ENCODE peak calls at places on chromosome 11, in ten cellular contexts. One of them, this sample, is unnamed. For H3K27me3, the result is how much of the 10 kb centered on the place peaks cover.

GRCh38 chr11:113587318-113587739 is 112.1 kb upstream of the DRD2 start:
- DNase-seq in CD8-positive, alpha-beta T cell: no peak
- DNase-seq in bronchial epithelial cell: peak
- DNase-seq in K562: no peak
- DNase-seq in prostate gland: no peak
- DNase-seq in cardiac muscle cell: peak
- DNase-seq in tibial artery: no peak
- DNase-seq in mammary epithelial cell: peak
- DNase-seq in esophagus squamous epithelium: no peak
- DNase-seq in spleen: no peak
- DNase-seq in this sample: no peak

GRCh38 chr11:1742371-1742770 is 8.0 kb downstream of the IFITM10 start:
- DNase-seq in CD8-positive, alpha-beta T cell: no peak
- DNase-seq in bronchial epithelial cell: peak
- DNase-seq in K562: no peak
- DNase-seq in prostate gland: no peak
- DNase-seq in cardiac muscle cell: no peak
- DNase-seq in tibial artery: no peak
- DNase-seq in mammary epithelial cell: peak
- DNase-seq in esophagus squamous epithelium: no peak
- DNase-seq in spleen: no peak
- DNase-seq in this sample: no peak

GRCh38 chr11:103880968-103881367 is 155.5 kb upstream of the DDI1 start:
- DNase-seq in CD8-positive, alpha-beta T cell: no peak
- DNase-seq in bronchial epithelial cell: no peak
- DNase-seq in K562: no peak
- DNase-seq in prostate gland: no peak
- DNase-seq in cardiac muscle cell: no peak
- DNase-seq in tibial artery: no peak
- DNase-seq in mammary epithelial cell: no peak
- DNase-seq in esophagus squamous epithelium: no peak
- DNase-seq in spleen: no peak
- DNase-seq in this sample: no peak

GRCh38 chr11:19084661-19085315 is 24.3 kb upstream of the MRGPRX2 start:
- DNase-seq in CD8-positive, alpha-beta T cell: no peak
- DNase-seq in bronchial epithelial cell: no peak
- DNase-seq in K562: no peak
- DNase-seq in prostate gland: no peak
- DNase-seq in cardiac muscle cell: no peak
- DNase-seq in tibial artery: no peak
- DNase-seq in mammary epithelial cell: no peak
- DNase-seq in esophagus squamous epithelium: no peak
- DNase-seq in spleen: no peak
- DNase-seq in this sample: no peak

GRCh38 chr11:102940714-102941588 is 14.6 kb downstream of the MMP13 start:
- DNase-seq in CD8-positive, alpha-beta T cell: no peak
- DNase-seq in bronchial epithelial cell: peak
- DNase-seq in K562: peak
- DNase-seq in prostate gland: peak
- DNase-seq in cardiac muscle cell: peak
- DNase-seq in tibial artery: no peak
- DNase-seq in mammary epithelial cell: peak
- DNase-seq in esophagus squamous epithelium: no peak
- DNase-seq in spleen: no peak
- DNase-seq in this sample: no peak

GRCh38 chr11:1140642-1141490 is 16.9 kb upstream of the MUC5AC start:
- DNase-seq in CD8-positive, alpha-beta T cell: no peak
- DNase-seq in bronchial epithelial cell: no peak
- DNase-seq in K562: no peak
- DNase-seq in prostate gland: no peak
- DNase-seq in cardiac muscle cell: no peak
- DNase-seq in tibial artery: peak
- DNase-seq in mammary epithelial cell: no peak
- DNase-seq in esophagus squamous epithelium: no peak
- DNase-seq in spleen: no peak
- DNase-seq in this sample: no peak

GRCh38 chr11:110907629-110908028 is 195.4 kb upstream of the ARHGAP20 start:
- DNase-seq in CD8-positive, alpha-beta T cell: no peak
- DNase-seq in bronchial epithelial cell: peak
- DNase-seq in K562: no peak
- DNase-seq in prostate gland: peak
- DNase-seq in cardiac muscle cell: peak
- DNase-seq in tibial artery: no peak
- DNase-seq in mammary epithelial cell: peak
- DNase-seq in esophagus squamous epithelium: no peak
- DNase-seq in spleen: no peak
- DNase-seq in this sample: no peak

GRCh38 chr11:110471315-110471714 is 41.6 kb downstream of the FDX1 start:
- DNase-seq in CD8-positive, alpha-beta T cell: no peak
- DNase-seq in bronchial epithelial cell: peak
- DNase-seq in K562: no peak
- DNase-seq in prostate gland: no peak
- DNase-seq in cardiac muscle cell: peak
- DNase-seq in tibial artery: no peak
- DNase-seq in mammary epithelial cell: no peak
- DNase-seq in esophagus squamous epithelium: no peak
- DNase-seq in spleen: no peak
- DNase-seq in this sample: no peak

DNA sequence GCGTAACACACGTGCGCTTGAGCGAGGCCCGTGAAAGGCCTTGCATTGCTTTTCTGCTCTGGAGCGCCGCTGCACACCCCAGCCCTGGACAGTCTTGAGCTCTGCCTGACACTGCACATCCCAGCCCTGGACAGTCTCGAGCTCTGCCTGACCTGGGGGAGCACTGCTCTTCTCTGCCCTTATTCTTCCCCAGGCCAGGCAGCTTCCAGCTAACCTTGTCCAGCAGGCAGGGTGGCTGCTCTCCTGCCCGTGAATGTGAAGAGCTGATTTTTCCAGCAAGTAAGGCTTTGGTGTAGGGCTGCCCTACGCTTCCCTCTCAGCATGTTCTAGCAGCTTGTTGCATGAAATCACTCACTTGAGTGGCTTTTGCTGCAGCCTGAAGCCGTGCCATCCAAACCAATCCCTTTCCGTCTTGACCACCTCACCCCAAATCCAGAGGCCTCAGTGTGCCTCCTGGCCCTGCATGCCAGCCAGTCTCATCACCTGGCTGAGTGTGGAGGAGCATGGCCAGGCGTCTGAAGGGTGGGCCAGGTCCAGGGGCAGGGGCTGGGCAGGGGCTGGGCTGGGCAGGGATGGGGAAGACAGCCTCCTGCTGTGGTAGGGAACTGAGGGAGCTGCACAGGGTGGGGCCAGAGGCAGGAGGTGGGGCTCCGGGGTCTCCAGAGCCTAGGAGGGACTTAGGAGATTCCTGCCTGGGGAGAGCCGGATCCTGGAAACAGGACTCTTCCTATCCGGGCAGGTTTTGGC is 89.5 kb upstream of the B3GAT1 start:
- DNase-seq in CD8-positive, alpha-beta T cell: no peak
- DNase-seq in bronchial epithelial cell: no peak
- DNase-seq in K562: no peak
- DNase-seq in prostate gland: no peak
- DNase-seq in cardiac muscle cell: no peak
- DNase-seq in tibial artery: no peak
- DNase-seq in mammary epithelial cell: no peak
- DNase-seq in esophagus squamous epithelium: no peak
- DNase-seq in spleen: peak
- DNase-seq in this sample: no peak
- H3K27me3 ChIP-seq in CD8-positive, alpha-beta T cell: under half
- H3K27me3 ChIP-seq in bronchial epithelial cell: under half
- H3K27me3 ChIP-seq in K562: under half
- H3K27me3 ChIP-seq in prostate gland: under half
- H3K27me3 ChIP-seq in cardiac muscle cell: under half
- H3K27me3 ChIP-seq in tibial artery: under half
- H3K27me3 ChIP-seq in mammary epithelial cell: under half
- H3K27me3 ChIP-seq in esophagus squamous epithelium: under half
- H3K27me3 ChIP-seq in spleen: under half
- H3K27me3 ChIP-seq in this sample: under half

DNA sequence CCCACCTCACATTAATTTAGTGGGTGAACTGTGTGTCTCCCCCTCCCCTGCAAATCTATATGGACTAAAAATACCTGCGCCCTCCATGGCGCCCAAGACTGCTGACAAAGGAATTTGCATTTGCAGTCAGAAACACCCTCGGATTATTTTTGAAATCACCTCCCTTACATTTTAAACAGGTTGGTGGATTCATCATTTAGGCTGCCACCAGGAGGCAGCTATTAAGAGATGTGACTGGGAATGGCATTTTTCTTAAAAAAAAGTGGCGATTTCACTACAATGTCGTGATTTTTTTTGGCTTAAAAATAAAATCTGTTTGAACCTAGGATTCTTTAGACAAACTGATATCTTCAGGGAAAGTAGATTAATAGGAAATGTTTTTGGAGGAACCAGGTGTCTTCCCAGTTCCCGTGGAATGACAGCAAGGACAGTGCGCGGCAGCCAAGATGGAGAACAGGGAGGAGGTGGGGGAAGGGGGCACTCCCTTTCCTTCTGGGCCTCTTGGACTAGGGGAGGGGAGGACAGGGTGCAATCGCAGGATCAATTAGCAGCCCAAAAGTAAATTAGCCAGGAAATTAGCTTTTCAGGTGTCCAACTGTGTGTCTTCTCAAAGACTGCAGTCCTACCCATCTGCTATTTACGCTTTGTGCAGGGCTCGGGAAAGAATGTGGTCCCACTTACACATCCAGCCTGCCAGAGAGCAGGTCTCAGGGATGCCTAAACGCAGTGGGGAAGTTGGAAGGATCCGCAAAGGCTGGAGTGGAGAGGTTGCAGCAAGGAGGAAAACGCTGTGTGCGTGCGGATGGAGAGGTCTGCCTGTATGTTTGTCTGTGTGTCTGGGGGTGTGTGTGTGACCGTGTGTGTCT is 496.4 kb downstream of the NTM start:
- DNase-seq in CD8-positive, alpha-beta T cell: no peak
- DNase-seq in bronchial epithelial cell: no peak
- DNase-seq in K562: no peak
- DNase-seq in prostate gland: no peak
- DNase-seq in cardiac muscle cell: no peak
- DNase-seq in tibial artery: no peak
- DNase-seq in mammary epithelial cell: no peak
- DNase-seq in esophagus squamous epithelium: no peak
- DNase-seq in spleen: no peak
- DNase-seq in this sample: no peak
- TF ChIP-seq CTCF in CD8-positive, alpha-beta T cell: no peak
- TF ChIP-seq CTCF in bronchial epithelial cell: no peak
- TF ChIP-seq CTCF in K562: no peak
- TF ChIP-seq CTCF in prostate gland: no peak
- TF ChIP-seq CTCF in cardiac muscle cell: no peak
- TF ChIP-seq CTCF in tibial artery: no peak
- TF ChIP-seq CTCF in mammary epithelial cell: no peak
- TF ChIP-seq CTCF in esophagus squamous epithelium: no peak
- TF ChIP-seq CTCF in spleen: no peak
- TF ChIP-seq CTCF in this sample: no peak

DNA sequence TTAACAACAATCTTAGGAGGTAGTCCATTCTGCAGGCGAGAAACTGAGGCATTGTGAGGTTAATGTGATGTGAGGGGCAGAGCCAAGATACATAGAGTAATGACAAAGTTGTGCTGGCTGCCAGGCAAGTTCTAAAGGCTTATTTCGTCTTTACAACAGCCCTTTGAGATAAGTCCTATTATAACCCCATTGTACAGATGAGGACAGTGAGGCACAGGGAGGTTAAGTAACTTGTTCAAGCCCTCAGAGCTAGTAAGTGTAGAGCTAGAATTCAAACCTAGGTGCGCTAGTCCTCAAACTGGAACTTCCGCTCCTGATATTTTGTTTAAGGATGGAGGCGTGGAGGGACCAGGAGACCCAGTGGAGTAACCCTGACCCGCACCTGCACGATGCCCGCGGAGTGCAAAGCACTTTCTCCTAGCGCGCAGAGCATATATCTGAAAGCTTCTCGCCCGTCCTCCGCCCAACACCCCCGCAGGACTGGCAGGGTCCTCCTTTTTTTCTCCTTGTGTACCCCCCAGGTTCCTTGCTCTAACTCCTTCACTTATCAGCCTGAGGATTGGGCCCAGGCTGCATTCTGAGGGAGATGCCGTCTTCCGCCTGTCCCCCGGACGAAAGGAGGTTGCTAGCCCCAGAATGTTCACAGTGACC is 4.9 kb upstream of the FLI1 start:
- DNase-seq in CD8-positive, alpha-beta T cell: no peak
- DNase-seq in bronchial epithelial cell: no peak
- DNase-seq in K562: no peak
- DNase-seq in prostate gland: no peak
- DNase-seq in cardiac muscle cell: no peak
- DNase-seq in tibial artery: no peak
- DNase-seq in mammary epithelial cell: no peak
- DNase-seq in esophagus squamous epithelium: no peak
- DNase-seq in spleen: no peak
- DNase-seq in this sample: no peak
- H3K27me3 ChIP-seq in CD8-positive, alpha-beta T cell: under half
- H3K27me3 ChIP-seq in bronchial epithelial cell: under half
- H3K27me3 ChIP-seq in K562: under half
- H3K27me3 ChIP-seq in prostate gland: half or more
- H3K27me3 ChIP-seq in cardiac muscle cell: half or more
- H3K27me3 ChIP-seq in tibial artery: under half
- H3K27me3 ChIP-seq in mammary epithelial cell: under half
- H3K27me3 ChIP-seq in esophagus squamous epithelium: under half
- H3K27me3 ChIP-seq in spleen: under half
- H3K27me3 ChIP-seq in this sample: under half

GRCh38 chr11:79050784-79051183 is 390.0 kb downstream of the TENM4 start:
- DNase-seq in CD8-positive, alpha-beta T cell: no peak
- DNase-seq in bronchial epithelial cell: no peak
- DNase-seq in K562: no peak
- DNase-seq in prostate gland: no peak
- DNase-seq in cardiac muscle cell: peak
- DNase-seq in tibial artery: no peak
- DNase-seq in mammary epithelial cell: no peak
- DNase-seq in esophagus squamous epithelium: no peak
- DNase-seq in spleen: no peak
- DNase-seq in this sample: no peak

GRCh38 chr11:79055866-79056632 is 384.8 kb downstream of the TENM4 start:
- DNase-seq in CD8-positive, alpha-beta T cell: no peak
- DNase-seq in bronchial epithelial cell: no peak
- DNase-seq in K562: no peak
- DNase-seq in prostate gland: no peak
- DNase-seq in cardiac muscle cell: peak
- DNase-seq in tibial artery: no peak
- DNase-seq in mammary epithelial cell: no peak
- DNase-seq in esophagus squamous epithelium: no peak
- DNase-seq in spleen: no peak
- DNase-seq in this sample: no peak

GRCh38 chr11:79054636-79055035 is 386.2 kb downstream of the TENM4 start:
- DNase-seq in CD8-positive, alpha-beta T cell: no peak
- DNase-seq in bronchial epithelial cell: peak
- DNase-seq in K562: no peak
- DNase-seq in prostate gland: no peak
- DNase-seq in cardiac muscle cell: peak
- DNase-seq in tibial artery: no peak
- DNase-seq in mammary epithelial cell: peak
- DNase-seq in esophagus squamous epithelium: no peak
- DNase-seq in spleen: no peak
- DNase-seq in this sample: no peak

GRCh38 chr11:79049627-79050238 is 391.1 kb downstream of the TENM4 start:
- DNase-seq in CD8-positive, alpha-beta T cell: no peak
- DNase-seq in bronchial epithelial cell: no peak
- DNase-seq in K562: no peak
- DNase-seq in prostate gland: no peak
- DNase-seq in cardiac muscle cell: no peak
- DNase-seq in tibial artery: no peak
- DNase-seq in mammary epithelial cell: no peak
- DNase-seq in esophagus squamous epithelium: no peak
- DNase-seq in spleen: no peak
- DNase-seq in this sample: no peak

GRCh38 chr11:79052539-79052938 is 388.3 kb downstream of the TENM4 start:
- DNase-seq in CD8-positive, alpha-beta T cell: no peak
- DNase-seq in bronchial epithelial cell: no peak
- DNase-seq in K562: peak
- DNase-seq in prostate gland: no peak
- DNase-seq in cardiac muscle cell: no peak
- DNase-seq in tibial artery: no peak
- DNase-seq in mammary epithelial cell: no peak
- DNase-seq in esophagus squamous epithelium: no peak
- DNase-seq in spleen: no peak
- DNase-seq in this sample: no peak
- TF ChIP-seq CTCF in CD8-positive, alpha-beta T cell: no peak
- TF ChIP-seq CTCF in bronchial epithelial cell: peak
- TF ChIP-seq CTCF in K562: peak
- TF ChIP-seq CTCF in prostate gland: no peak
- TF ChIP-seq CTCF in cardiac muscle cell: no peak
- TF ChIP-seq CTCF in tibial artery: no peak
- TF ChIP-seq CTCF in mammary epithelial cell: no peak
- TF ChIP-seq CTCF in esophagus squamous epithelium: no peak
- TF ChIP-seq CTCF in spleen: no peak
- TF ChIP-seq CTCF in this sample: peak

This sample was measured in GM06990.